ENCODE peak calls at places on chromosomes 4 and X, in nine cellular contexts. U, Z, I, A, E, T, M, Q and H are unnamed samples.

GRCh38 chr4:87012265-87012953 is 77.6 kb downstream of the AFF1 start:
- DNase-seq in U (no peak), Z (no peak), I (no peak), A (no peak), E (no peak), T (peak; percentile 56), M (no peak), Q (no peak), H (no peak)

GRCh38 chr4:1767058-1767769 is 25.9 kb upstream of the FGFR3 start:
- DNase-seq in U (no peak), Z (no peak), I (no peak), A (no peak), E (no peak), T (no peak), M (no peak), Q (no peak), H (no peak)

GRCh38 chr4:149280886-149281285 is 534.8 kb downstream of the IQCM start:
- DNase-seq in U (no peak), Z (no peak), I (no peak), A (no peak), E (no peak), T (no peak), M (no peak), Q (no peak), H (no peak)

GRCh38 chrX:112941209-112941788 is 100.7 kb upstream of the AMOT start:
- DNase-seq in U (no peak), Z (no peak), I (no peak), A (no peak), E (no peak), T (no peak), M (peak; percentile 10), Q (no peak), H (no peak)

GRCh38 chr4:103091601-103092223 is 7.9 kb downstream of the BDH2 start:
- DNase-seq in U (no peak), Z (no peak), I (peak; percentile 57), A (no peak), E (no peak), T (peak; percentile 71), M (peak; percentile 30), Q (peak; percentile 34), H (peak; percentile 40)

GRCh38 chr4:19969492-19969891 is 282.2 kb upstream of the SLIT2 start:
- DNase-seq in U (no peak), Z (no peak), I (no peak), A (no peak), E (no peak), T (no peak), M (no peak), Q (no peak), H (no peak)

GRCh38 chrX:52346462-52347165 is 22.2 kb upstream of the XAGE2 start:
- DNase-seq in U (no peak), Z (no peak), I (no peak), A (no peak), E (no peak), T (peak; percentile 67), M (no peak), Q (no peak), H (no peak)

GRCh38 chrX:10055430-10055829 is 88.3 kb downstream of the CLDN34 start:
- DNase-seq in U (no peak), Z (no peak), I (no peak), A (no peak), E (no peak), T (no peak), M (no peak), Q (no peak), H (no peak)

GRCh38 chrX:153469811-153470410 is 465 bp downstream of the HAUS7 start:
- DNase-seq in U (no peak), Z (no peak), I (peak; percentile 4), A (no peak), E (peak; percentile 6), T (no peak), M (no peak), Q (peak; percentile 40), H (no peak)

GRCh38 chr4:1356181-1356998 is 9.4 kb downstream of the UVSSA start:
- DNase-seq in U (no peak), Z (no peak), I (no peak), A (peak; percentile 69), E (no peak), T (no peak), M (peak; percentile 77), Q (peak; percentile 69), H (no peak)

GRCh38 chr4:148006025-148006424 is 274.1 kb downstream of the ARHGAP10 start:
- DNase-seq in U (no peak), Z (no peak), I (no peak), A (no peak), E (no peak), T (no peak), M (no peak), Q (no peak), H (no peak)

GRCh38 chr4:26171953-26172352 is 148.9 kb upstream of the RBPJ start:
- DNase-seq in U (no peak), Z (no peak), I (no peak), A (no peak), E (no peak), T (no peak), M (no peak), Q (no peak), H (no peak)